ENCODE peak calls at places on chromosomes 4 and X, in four cellular contexts. E is spleen; T is ovary; N is CD4-positive, alpha-beta T cell. F is an unnamed sample.

GRCh38 chr4:123816462-123816861 is 419.9 kb downstream of the SPRY1 start:
- DNase-seq in E (no peak), N (no peak), T (no peak), F (no peak)

GRCh38 chr4:14262221-14262620 is 634.7 kb upstream of the BOD1L1 start:
- DNase-seq in N (no peak), E (no peak), T (no peak), F (no peak)

GRCh38 chrX:1416965-1417760 is 25.2 kb upstream of the SLC25A6 start:
- DNase-seq in N (no peak), T (no peak), E (peak; percentile 40), F (no peak)

GRCh38 chr4:103307479-103308042 is 109.4 kb upstream of the CENPE start:
- DNase-seq in E (no peak), T (no peak), N (no peak), F (no peak)

GRCh38 chrX:9682456-9682855 is 83.2 kb downstream of the GPR143 start:
- DNase-seq in E (no peak), N (no peak), T (peak; percentile 23), F (peak; percentile 4)

GRCh38 chrX:148133099-148133725 is 152.1 kb downstream of the FMR1NB start:
- DNase-seq in N (no peak), E (no peak), T (no peak), F (no peak)

GRCh38 chr4:22515888-22516541 is at the start of gene ADGRA3:
- DNase-seq in E (peak; percentile 74), N (no peak), T (peak; percentile 77), F (peak; percentile 33)

GRCh38 chrX:26845051-26845450 is 618.1 kb downstream of the PPP4R3C start:
- DNase-seq in N (no peak), T (no peak), E (no peak), F (no peak)

GRCh38 chr4:20305976-20306375 is 54.3 kb downstream of the SLIT2 start:
- DNase-seq in E (no peak), N (no peak), T (no peak), F (no peak)

GRCh38 chr4:54586343-54586953 is 71.3 kb upstream of the KIT start:
- DNase-seq in E (no peak), N (no peak), T (no peak), F (no peak)

GRCh38 chr4:38461342-38461741 is 202.7 kb upstream of the KLF3 start:
- DNase-seq in E (no peak), N (no peak), T (no peak), F (no peak)

GRCh38 chrX:151694661-151695582 is at the start of gene PRRG3:
- DNase-seq in N (no peak), E (no peak), T (no peak), F (no peak)

GRCh38 chr4:44629280-44629866 is 22.1 kb downstream of the YIPF7 start:
- DNase-seq in T (peak; percentile 21), N (no peak), E (no peak), F (no peak)

GRCh38 chr4:5958199-5958735 is 60.0 kb downstream of the C4orf50 start:
- DNase-seq in N (no peak), E (no peak), T (no peak), F (no peak)

GRCh38 chr4:1515156-1515555 is 108.9 kb upstream of the NKX1-1 start:
- DNase-seq in E (no peak), T (no peak), N (no peak), F (no peak)

GRCh38 chr4:36285784-36286480 is 4.5 kb downstream of the DTHD1 start:
- DNase-seq in T (no peak), E (no peak), N (peak; percentile 17), F (no peak)

GRCh38 chrX:16202943-16203342 is 35.7 kb downstream of the MAGEB17 start:
- DNase-seq in E (no peak), N (no peak), T (no peak), F (no peak)

GRCh38 chrX:8784162-8784561 is 17.0 kb downstream of the FAM9A start:
- DNase-seq in T (no peak), E (no peak), N (no peak), F (no peak)

GRCh38 chr4:6929735-6930464 is 20.3 kb downstream of the TBC1D14 start:
- DNase-seq in T (no peak), E (no peak), N (no peak), F (no peak)

DNA sequence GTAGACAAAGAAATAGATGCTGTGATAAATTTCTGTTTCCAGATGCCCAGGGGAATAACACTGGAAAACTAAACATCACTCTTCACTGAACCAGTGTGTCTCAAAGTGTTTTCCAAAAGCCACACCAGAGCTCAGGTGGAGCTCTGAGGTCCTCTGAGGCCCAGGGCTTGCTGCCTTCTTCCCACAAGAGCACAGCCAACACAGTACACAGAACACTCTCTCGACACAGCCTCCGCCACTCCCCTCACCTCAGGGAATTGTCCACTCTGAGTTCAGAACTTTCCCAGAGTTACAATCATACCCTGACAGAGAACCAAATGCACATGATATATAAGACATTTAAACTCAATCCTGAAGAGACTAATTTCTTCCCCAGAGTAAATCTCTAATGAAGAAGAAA is 3.1 kb downstream of the SETD7 start:
- DNase-seq in T (no peak), N (no peak), E (no peak), F (no peak)
- H3K27ac ChIP-seq in T (peak overlapping the region; percentile 82), N (no peak overlapping the region), E (peak overlapping the region; percentile 36), F (peak overlapping the region; percentile 4)

GRCh38 chrX:34972206-34972605 is 29.6 kb downstream of the FAM47B start:
- DNase-seq in E (no peak), N (no peak), T (no peak), F (no peak)
- H3K27ac ChIP-seq in E (no peak overlapping the region), N (no peak overlapping the region), T (no peak overlapping the region), F (no peak overlapping the region)

GRCh38 chr4:78592104-78592783 is 40.7 kb downstream of the ANXA3 start:
- DNase-seq in E (no peak), N (no peak), T (no peak), F (no peak)
- H3K27ac ChIP-seq in E (no peak overlapping the region), N (no peak overlapping the region), T (no peak overlapping the region), F (no peak overlapping the region)

DNA sequence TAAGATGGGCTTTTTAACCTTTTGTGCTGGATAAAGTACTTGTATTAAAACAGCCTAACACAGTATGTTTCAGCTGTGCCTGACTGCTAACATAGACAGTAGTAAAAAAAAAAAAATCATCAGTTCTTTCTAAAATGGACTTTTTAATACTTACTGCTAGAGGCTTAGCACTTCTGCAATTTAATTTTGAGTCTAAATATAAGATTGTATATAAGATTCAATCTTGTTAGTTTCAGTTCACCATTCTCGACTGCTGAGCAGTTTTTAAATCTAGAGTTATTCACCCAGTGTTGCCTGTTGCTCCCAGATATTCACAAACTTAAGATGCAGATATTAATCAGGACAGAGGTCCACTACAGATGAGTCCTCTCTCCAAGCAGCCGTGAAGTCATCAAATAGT is 6.8 kb downstream of the PLA2G12A start:
- DNase-seq in N (no peak), T (no peak), E (no peak), F (no peak)
- H3K27ac ChIP-seq in N (no peak overlapping the region), T (no peak overlapping the region), E (no peak overlapping the region), F (no peak overlapping the region)

DNA sequence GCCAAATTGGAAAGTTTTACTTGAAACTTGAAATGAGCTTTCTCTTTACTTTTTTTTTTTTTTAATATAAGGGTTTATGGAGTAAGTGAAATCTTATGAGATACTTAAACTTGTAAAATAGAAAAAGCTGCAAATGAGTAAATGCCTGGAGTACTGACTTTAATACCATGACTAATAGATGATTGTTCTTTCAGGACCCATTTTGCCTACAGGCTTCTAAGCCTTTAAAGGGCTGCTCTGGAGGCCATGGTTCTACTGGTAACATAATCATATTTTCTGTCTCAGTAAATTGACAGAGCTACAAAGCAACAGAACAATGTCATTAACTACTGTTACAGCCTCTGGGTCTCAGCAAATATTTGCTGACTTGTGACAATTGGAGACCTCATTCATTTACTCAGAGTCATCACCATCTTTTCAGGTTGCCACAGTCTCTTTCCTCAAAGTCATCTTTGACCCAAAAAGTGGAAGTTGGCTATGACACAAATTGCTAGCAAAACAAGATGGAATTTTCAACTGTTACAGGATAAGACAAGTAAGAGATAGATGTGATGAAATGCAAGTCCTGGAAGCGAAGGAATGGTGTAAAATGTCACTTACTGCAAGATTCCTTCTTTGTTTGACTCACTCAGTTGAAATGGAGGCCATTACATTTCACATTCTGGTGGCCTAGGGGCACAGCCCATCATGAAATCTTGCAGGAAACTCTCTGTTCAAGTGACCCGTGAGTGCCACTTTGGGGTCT is 132.7 kb downstream of the BTC start:
- DNase-seq in N (no peak), T (no peak), E (no peak), F (no peak)
- H3K27ac ChIP-seq in N (no peak overlapping the region), T (no peak overlapping the region), E (no peak overlapping the region), F (no peak overlapping the region)